ENCODE peak calls at places on chromosome 19, in five cellular contexts. E, P, X, G and W are unnamed samples.

GRCh38 chr19:54881884-54882283 is 7.8 kb downstream of the FCAR start:
- DNase-seq in E (no peak), P (no peak), X (no peak), G (no peak), W (no peak)

GRCh38 chr19:16117594-16118033 is 5.9 kb downstream of the RAB8A start:
- DNase-seq in E (no peak), P (no peak), X (no peak), G (no peak), W (no peak)

GRCh38 chr19:35557539-35558399 is 5.7 kb downstream of the ATP4A start:
- DNase-seq in E (no peak), P (peak), X (no peak), G (no peak), W (no peak)

GRCh38 chr19:49699364-49699763 is 8.4 kb downstream of the CPT1C start:
- DNase-seq in E (no peak), P (no peak), X (no peak), G (no peak), W (no peak)

GRCh38 chr19:28067882-28068281 is 1145.1 kb downstream of the UQCRFS1 start:
- DNase-seq in E (no peak), P (no peak), X (no peak), G (no peak), W (no peak)

GRCh38 chr19:29305268-29305667 is 92.3 kb upstream of the UQCRFS1 start:
- DNase-seq in E (no peak), P (no peak), X (no peak), G (no peak), W (no peak)

GRCh38 chr19:8397746-8398721 is 7.9 kb downstream of the RAB11B start:
- DNase-seq in E (no peak), P (no peak), X (no peak), G (no peak), W (no peak)

GRCh38 chr19:13986348-13986904 is 19.7 kb downstream of the RFX1 start:
- DNase-seq in E (peak), P (peak), X (peak), G (no peak), W (peak)

GRCh38 chr19:2034729-2035589 is 16.1 kb downstream of the MKNK2 start:
- DNase-seq in E (no peak), P (no peak), X (peak), G (no peak), W (no peak)

GRCh38 chr19:38649305-38650179 is 2.1 kb downstream of the ACTN4 start:
- DNase-seq in E (no peak), P (no peak), X (no peak), G (no peak), W (peak)

GRCh38 chr19:51144482-51145045 is 2.5 kb downstream of the SIGLEC7 start:
- DNase-seq in E (no peak), P (no peak), X (no peak), G (no peak), W (no peak)

GRCh38 chr19:17049711-17050280 is 23.2 kb upstream of the CPAMD8 start:
- DNase-seq in E (no peak), P (no peak), X (no peak), G (no peak), W (peak)

GRCh38 chr19:49165111-49165750 is 7.6 kb downstream of the TRPM4 start:
- DNase-seq in E (no peak), P (no peak), X (no peak), G (no peak), W (no peak)

GRCh38 chr19:3570619-3571018 is 2.1 kb upstream of the HMG20B start:
- DNase-seq in E (no peak), P (no peak), X (no peak), G (no peak), W (no peak)

GRCh38 chr19:7366701-7367420 is 18.1 kb downstream of the ARHGEF18 start:
- DNase-seq in E (no peak), P (no peak), X (peak), G (no peak), W (peak)

GRCh38 chr19:1646149-1646930 is 6.1 kb downstream of the TCF3 start:
- DNase-seq in E (no peak), P (no peak), X (no peak), G (no peak), W (no peak)

GRCh38 chr19:18939922-18940775 is 868 bp downstream of the HOMER3 start:
- DNase-seq in E (peak), P (no peak), X (no peak), G (no peak), W (peak)

GRCh38 chr19:17095141-17095919 is 19.8 kb downstream of the MYO9B start:
- DNase-seq in E (no peak), P (no peak), X (no peak), G (no peak), W (no peak)